ENCODE peak calls at places on chromosomes 13 and 19, in four cellular contexts. Q is heart left ventricle, A is esophagus muscularis mucosa, D is kidney epithelial cell. V is an unnamed sample.
A peak's percentile ranks its signal among the peaks of the same experiment; 100 is the strongest.

GRCh38 chr13:46554971-46555370 is 2.0 kb downstream of the LRCH1 start:
- DNase-seq in Q (no peak), A (no peak), D (no peak), V (no peak)

GRCh38 chr13:33274264-33274663 is 11.3 kb downstream of the STARD13 start:
- DNase-seq in Q (no peak), A (no peak), D (no peak), V (no peak)

GRCh38 chr13:33610471-33611015 is 207.4 kb upstream of the RFC3 start:
- DNase-seq in Q (peak; percentile 67), A (peak; percentile 79), D (no peak), V (no peak)

GRCh38 chr13:40026174-40026585 is 370.7 kb downstream of the COG6 start:
- DNase-seq in Q (no peak), A (no peak), D (no peak), V (peak; percentile 75)

GRCh38 chr19:14248578-14249011 is 42.6 kb upstream of the ADGRL1 start:
- DNase-seq in Q (peak; percentile 38), A (no peak), D (no peak), V (no peak)

GRCh38 chr13:85597790-85598500 is 201.3 kb downstream of the SLITRK6 start:
- DNase-seq in Q (no peak), A (no peak), D (no peak), V (no peak)

GRCh38 chr13:95644611-95645052 is at the start of gene DZIP1:
- DNase-seq in Q (peak; percentile 81), A (no peak), D (no peak), V (peak; percentile 41)

GRCh38 chr13:35475960-35476943 is at the start of gene MAB21L1:
- DNase-seq in Q (peak; percentile 12), A (no peak), D (no peak), V (no peak)

DNA sequence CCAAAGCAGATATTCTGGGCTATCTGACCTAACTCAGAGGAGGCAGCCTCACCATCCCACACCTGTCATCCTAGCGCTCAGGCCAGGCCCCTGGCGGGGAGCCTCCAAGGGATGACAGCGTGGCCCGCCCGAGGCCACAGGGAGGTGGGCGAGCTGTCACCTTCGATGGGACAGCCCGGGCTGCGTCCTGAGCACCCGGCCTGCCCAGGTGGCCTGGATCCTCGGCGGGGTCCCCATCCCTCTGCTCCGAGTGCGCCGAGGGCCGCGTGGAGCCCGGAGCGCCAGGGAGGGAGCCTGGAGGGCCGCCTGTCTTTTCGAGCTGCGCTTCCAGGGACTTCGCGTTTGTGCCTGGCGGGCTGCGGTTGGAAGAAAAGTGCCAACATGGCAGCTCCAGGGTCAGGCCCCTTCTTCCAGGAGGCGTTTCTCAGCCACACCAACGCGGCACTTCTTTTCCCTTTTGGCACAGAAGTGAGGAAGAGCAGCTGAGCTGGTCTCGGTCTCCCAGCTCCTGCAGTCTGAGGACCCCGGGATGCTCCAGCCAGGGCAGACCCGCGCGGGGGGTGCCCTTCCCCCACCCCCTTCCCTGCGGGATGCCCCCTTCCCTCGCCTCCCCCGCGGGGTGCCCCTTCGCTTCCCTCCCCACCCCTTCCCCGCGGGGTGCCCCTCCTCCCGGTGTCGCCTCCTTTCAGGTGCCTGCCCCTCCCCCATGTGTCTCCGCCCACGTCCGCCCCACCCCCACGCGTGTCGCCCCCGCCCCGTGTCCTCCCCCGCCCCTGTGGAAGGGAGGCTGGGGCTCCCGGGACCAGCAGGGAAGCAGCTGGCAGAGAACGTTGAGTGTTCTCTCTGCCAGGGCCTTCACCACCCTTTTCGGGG is 42.3 kb downstream of the GJA3 start:
- DNase-seq in Q (peak; percentile 67), A (no peak), D (no peak), V (peak; percentile 26)
- TF ChIP-seq CTCF in Q (no peak), A (no peak), D (no peak), V (no peak)

GRCh38 chr13:44504146-44504545 is 72.0 kb downstream of the TSC22D1 start:
- DNase-seq in Q (no peak), A (no peak), D (no peak), V (no peak)
- H3K4me3 ChIP-seq in Q (no peak overlapping the region), A (no peak overlapping the region), D (no peak overlapping the region), V (no peak overlapping the region)

GRCh38 chr13:97278395-97279078 is 56.4 kb downstream of the MBNL2 start:
- DNase-seq in Q (no peak), A (no peak), D (no peak), V (no peak)
- TF ChIP-seq CTCF in Q (no peak), A (no peak), D (no peak), V (no peak)

GRCh38 chr19:44069415-44069814 is 2.5 kb upstream of the ZNF284 start:
- DNase-seq in Q (no peak), A (no peak), D (no peak), V (no peak)

GRCh38 chr19:44061038-44061437 is 9.2 kb downstream of the ZNF223 start:
- DNase-seq in Q (no peak), A (no peak), D (no peak), V (no peak)

GRCh38 chr19:44071824-44072542 is at the start of gene ZNF284:
- DNase-seq in Q (peak; percentile 90), A (peak; percentile 96), D (peak; percentile 77), V (peak; percentile 83)

GRCh38 chr19:44066305-44066704 is 5.7 kb upstream of the ZNF284 start:
- DNase-seq in Q (no peak), A (no peak), D (no peak), V (no peak)
- H3K4me3 ChIP-seq in Q (no peak overlapping the region), A (no peak overlapping the region), D (no peak overlapping the region), V (no peak overlapping the region)

DNA sequence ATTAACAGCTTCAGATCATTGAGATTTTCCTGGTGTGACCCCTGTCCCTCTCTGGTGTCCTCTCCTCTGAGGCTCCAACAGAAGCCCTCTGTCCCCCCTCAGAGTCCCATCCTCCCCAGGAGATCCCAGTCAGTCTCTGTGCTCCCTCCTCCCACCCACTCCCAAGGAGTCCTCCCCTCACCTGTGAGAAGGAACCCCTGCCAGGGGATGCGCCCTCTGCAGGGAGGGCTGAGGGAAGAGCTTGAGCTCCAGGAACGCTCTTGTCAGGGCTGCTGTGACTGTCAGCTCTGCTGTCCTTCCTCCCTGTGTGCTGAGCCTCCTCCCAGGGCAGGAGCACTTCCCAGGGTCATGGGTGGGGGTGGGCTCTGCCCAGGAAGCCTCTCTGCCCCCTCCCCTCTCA is 33.2 kb downstream of the CEACAM8 start:
- DNase-seq in Q (no peak), A (no peak), D (no peak), V (no peak)
- TF ChIP-seq CTCF in Q (no peak), A (no peak), D (no peak), V (no peak)

GRCh38 chr19:24029941-24030636 is 56.9 kb upstream of the ZNF254 start:
- DNase-seq in Q (no peak), A (no peak), D (no peak), V (no peak)

GRCh38 chr19:24033308-24033961 is 53.6 kb upstream of the ZNF254 start:
- DNase-seq in Q (peak; percentile 90), A (peak; percentile 97), D (peak; percentile 65), V (peak; percentile 85)

GRCh38 chr19:24033962-24034342 is 53.0 kb upstream of the ZNF254 start:
- DNase-seq in Q (peak; percentile 32), A (peak; percentile 92), D (no peak), V (no peak)

GRCh38 chr19:24032651-24033050 is 54.3 kb upstream of the ZNF254 start:
- DNase-seq in Q (no peak), A (no peak), D (no peak), V (no peak)
- H3K4me3 ChIP-seq in Q (peak overlapping the region; percentile 74), A (peak overlapping the region; percentile 83), D (no peak overlapping the region), V (peak overlapping the region; percentile 97)

GRCh38 chr13:20186771-20187170 is 6.0 kb downstream of the GJB2 start:
- DNase-seq in Q (no peak), A (no peak), D (no peak), V (no peak)

GRCh38 chr13:20191311-20191901 is 1.3 kb downstream of the GJB2 start:
- DNase-seq in Q (no peak), A (peak; percentile 78), D (no peak), V (no peak)

GRCh38 chr13:20190481-20191310 is 2.0 kb downstream of the GJB2 start:
- DNase-seq in Q (no peak), A (peak; percentile 77), D (peak; percentile 45), V (no peak)

GRCh38 chr13:20191902-20192469 is 752 bp downstream of the GJB2 start:
- DNase-seq in Q (no peak), A (peak; percentile 80), D (no peak), V (no peak)

DNA sequence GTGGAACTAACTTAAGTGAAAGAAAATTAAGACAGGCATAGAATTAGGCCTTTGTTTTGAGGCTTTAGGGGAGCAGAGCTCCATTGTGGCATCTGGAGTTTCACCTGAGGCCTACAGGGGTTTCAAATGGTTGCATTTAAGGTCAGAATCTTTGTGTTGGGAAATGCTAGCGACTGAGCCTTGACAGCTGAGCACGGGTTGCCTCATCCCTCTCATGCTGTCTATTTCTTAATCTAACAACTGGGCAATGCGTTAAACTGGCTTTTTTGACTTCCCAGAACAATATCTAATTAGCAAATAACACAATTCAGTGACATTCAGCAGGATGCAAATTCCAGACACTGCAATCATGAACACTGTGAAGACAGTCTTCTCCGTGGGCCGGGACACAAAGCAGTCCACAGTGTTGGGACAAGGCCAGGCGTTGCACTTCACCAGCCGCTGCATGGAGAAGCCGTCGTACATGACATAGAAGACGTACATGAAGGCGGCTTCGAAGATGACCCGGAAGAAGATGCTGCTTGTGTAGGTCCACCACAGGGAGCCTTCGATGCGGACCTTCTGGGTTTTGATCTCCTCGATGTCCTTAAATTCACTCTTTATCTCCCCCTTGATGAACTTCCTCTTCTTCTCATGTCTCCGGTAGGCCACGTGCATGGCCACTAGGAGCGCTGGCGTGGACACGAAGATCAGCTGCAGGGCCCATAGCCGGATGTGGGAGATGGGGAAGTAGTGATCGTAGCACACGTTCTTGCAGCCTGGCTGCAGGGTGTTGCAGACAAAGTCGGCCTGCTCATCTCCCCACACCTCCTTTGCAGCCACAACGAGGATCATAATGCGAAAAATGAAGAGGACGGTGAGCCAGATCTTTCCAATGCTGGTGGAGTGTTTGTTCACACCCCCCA is 3.8 kb downstream of the GJB2 start:
- DNase-seq in Q (no peak), A (no peak), D (no peak), V (no peak)
- TF ChIP-seq CTCF in Q (no peak), A (no peak), D (peak; percentile 19), V (peak; percentile 32)

GRCh38 chr13:112576191-112576590 is 11.8 kb downstream of the TUBGCP3 start:
- DNase-seq in Q (no peak), A (no peak), D (no peak), V (no peak)

GRCh38 chr13:112573710-112574109 is 14.2 kb downstream of the TUBGCP3 start:
- DNase-seq in Q (no peak), A (peak; percentile 45), D (no peak), V (no peak)

GRCh38 chr13:112575680-112576079 is 12.3 kb downstream of the TUBGCP3 start:
- DNase-seq in Q (no peak), A (peak; percentile 77), D (no peak), V (no peak)

GRCh38 chr13:112575295-112575622 is 12.7 kb downstream of the TUBGCP3 start:
- DNase-seq in Q (no peak), A (no peak), D (no peak), V (no peak)

GRCh38 chr13:112574476-112575294 is 13.3 kb downstream of the TUBGCP3 start:
- DNase-seq in Q (no peak), A (peak; percentile 84), D (no peak), V (no peak)
- H3K4me3 ChIP-seq in Q (no peak overlapping the region), A (no peak overlapping the region), D (no peak overlapping the region), V (no peak overlapping the region)

DNA sequence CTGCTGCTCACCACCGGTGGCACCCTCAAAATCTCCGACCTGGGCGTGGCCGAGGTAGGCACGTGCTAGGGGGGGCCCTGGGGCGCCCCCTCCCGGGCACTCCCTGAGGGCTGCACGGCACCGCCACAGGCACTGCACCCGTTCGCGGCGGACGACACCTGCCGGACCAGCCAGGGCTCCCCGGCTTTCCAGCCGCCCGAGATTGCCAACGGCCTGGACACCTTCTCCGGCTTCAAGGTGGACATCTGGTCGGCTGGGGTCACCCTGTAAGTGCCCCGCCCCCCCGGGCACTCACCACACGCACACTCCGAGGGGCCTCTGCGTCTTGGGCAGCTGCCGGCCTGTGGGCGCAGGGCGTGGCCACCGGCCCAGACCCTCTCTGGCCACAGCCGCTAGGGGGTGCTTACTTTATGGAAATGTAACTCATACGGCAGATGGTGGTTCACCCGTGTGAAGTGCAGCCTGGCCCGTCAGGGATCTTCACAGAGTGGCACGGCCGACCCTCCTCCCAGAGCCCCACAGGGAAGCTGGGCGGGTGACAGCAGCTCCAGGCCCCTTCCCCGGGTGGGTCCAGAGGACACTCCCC is 15.0 kb downstream of the STK11 start:
- DNase-seq in Q (no peak), A (no peak), D (no peak), V (no peak)
- TF ChIP-seq CTCF in Q (no peak), A (no peak), D (peak; percentile 17), V (peak; percentile 52)